ENCODE peak calls at places on chromosome 22, in eight cellular contexts. E is GM23338; J is T-cell; D is activated naive CD4-positive, alpha-beta T cell treated with anti-CD3 and anti-CD28 coated beads, Interleukin-2, amount 50 U/mL, for 16 hours; B is body of pancreas; O is stimulated activated CD4-positive, alpha-beta T cell treated with anti-CD3 and anti-CD28 coated beads, Interleukin-2, amount 100 ng/mL, for 4 hours; Q is H7; I is posterior cingulate gyrus. M is an unnamed sample.

GRCh38 chr22:21736084-21736642 is 569 bp upstream of the YPEL1 start:
- DNase-seq in E (no peak), J (no peak), D (no peak), B (no peak), O (no peak), Q (no peak), I (no peak), M (no peak)

GRCh38 chr22:35733036-35733435 is 15.4 kb downstream of the APOL5 start:
- DNase-seq in E (no peak), J (no peak), D (no peak), B (no peak), O (no peak), Q (no peak), I (no peak), M (no peak)

GRCh38 chr22:30205281-30206115 is 41.1 kb downstream of the LIF start:
- DNase-seq in E (no peak), J (no peak), D (no peak), B (no peak), O (no peak), Q (peak), I (no peak), M (peak)

GRCh38 chr22:47782461-47783075 is 1020.1 kb downstream of the TBC1D22A start:
- DNase-seq in E (no peak), J (no peak), D (no peak), B (no peak), O (no peak), Q (no peak), I (no peak), M (no peak)

GRCh38 chr22:40463017-40463631 is 92.7 kb downstream of the SGSM3 start:
- DNase-seq in E (no peak), J (peak), D (peak), B (no peak), O (peak), Q (no peak), I (no peak), M (no peak)

GRCh38 chr22:20402960-20403778 is 9.2 kb downstream of the ZNF74 start:
- DNase-seq in E (no peak), J (no peak), D (no peak), B (no peak), O (no peak), Q (peak), I (no peak), M (no peak)

GRCh38 chr22:49752598-49753091 is 75.0 kb downstream of the BRD1 start:
- DNase-seq in E (no peak), J (no peak), D (no peak), B (no peak), O (no peak), Q (peak), I (no peak), M (no peak)

GRCh38 chr22:36014539-36015072 is 14.0 kb downstream of the RBFOX2 start:
- DNase-seq in E (no peak), J (no peak), D (no peak), B (no peak), O (no peak), Q (no peak), I (no peak), M (no peak)

GRCh38 chr22:44100411-44100810 is 76.3 kb downstream of the PARVB start:
- DNase-seq in E (no peak), J (no peak), D (no peak), B (no peak), O (no peak), Q (peak), I (peak), M (no peak)

GRCh38 chr22:38109391-38110000 is 988 bp downstream of the BAIAP2L2 start:
- DNase-seq in E (peak), J (no peak), D (no peak), B (no peak), O (no peak), Q (peak), I (no peak), M (peak)

GRCh38 chr22:41557401-41558240 is 3.2 kb upstream of the CSDC2 start:
- DNase-seq in E (peak), J (no peak), D (peak), B (peak), O (no peak), Q (peak), I (peak), M (peak)

GRCh38 chr22:20237480-20238440 is 30.4 kb downstream of the RTN4R start:
- DNase-seq in E (no peak), J (peak), D (peak), B (no peak), O (no peak), Q (no peak), I (no peak), M (peak)

GRCh38 chr22:29369460-29369859 is 18.9 kb downstream of the AP1B1 start:
- DNase-seq in E (peak), J (no peak), D (no peak), B (no peak), O (no peak), Q (peak), I (peak), M (peak)

GRCh38 chr22:49562685-49563249 is 264.9 kb downstream of the BRD1 start:
- DNase-seq in E (no peak), J (no peak), D (no peak), B (no peak), O (no peak), Q (no peak), I (no peak), M (no peak)

GRCh38 chr22:25404923-25405853 is 159.3 kb upstream of the GRK3 start:
- DNase-seq in E (peak), J (peak), D (peak), B (peak), O (peak), Q (peak), I (peak), M (peak)

M was measured in foreskin fibroblast.